ENCODE peak calls at places on chromosome 6, in seven cellular contexts. One of them, this sample, is unnamed.

GRCh38 chr6:30044630-30045029 is 16.4 kb upstream of the POLR1H start:
- DNase-seq in NCI-H1694 treated with DMSO at 0.1 percent for 48 hours: no peak
- DNase-seq in testis: no peak
- DNase-seq in Daoy: peak
- DNase-seq in neural progenitor cell: no peak
- DNase-seq in GM13977: no peak
- DNase-seq in stimulated activated naive CD4-positive, alpha-beta T cell: no peak
- DNase-seq in this sample: no peak

GRCh38 chr6:152552616-152553209 is 84.4 kb downstream of the SYNE1 start:
- DNase-seq in Daoy: peak
- DNase-seq in stimulated activated naive CD4-positive, alpha-beta T cell: no peak
- DNase-seq in testis: peak
- DNase-seq in neural progenitor cell: peak
- DNase-seq in NCI-H1694 treated with DMSO at 0.1 percent for 48 hours: peak
- DNase-seq in GM13977: peak
- DNase-seq in this sample: peak

GRCh38 chr6:395432-396125 is 4.0 kb downstream of the IRF4 start:
- DNase-seq in GM13977: no peak
- DNase-seq in testis: no peak
- DNase-seq in stimulated activated naive CD4-positive, alpha-beta T cell: no peak
- DNase-seq in NCI-H1694 treated with DMSO at 0.1 percent for 48 hours: no peak
- DNase-seq in neural progenitor cell: no peak
- DNase-seq in Daoy: no peak
- DNase-seq in this sample: no peak

GRCh38 chr6:79630883-79631799 is at the start of gene SH3BGRL2:
- DNase-seq in stimulated activated naive CD4-positive, alpha-beta T cell: no peak
- DNase-seq in GM13977: peak
- DNase-seq in NCI-H1694 treated with DMSO at 0.1 percent for 48 hours: peak
- DNase-seq in Daoy: peak
- DNase-seq in neural progenitor cell: peak
- DNase-seq in testis: peak
- DNase-seq in this sample: no peak

GRCh38 chr6:37365791-37366190 is 12.0 kb downstream of the RNF8 start:
- DNase-seq in stimulated activated naive CD4-positive, alpha-beta T cell: no peak
- DNase-seq in neural progenitor cell: no peak
- DNase-seq in Daoy: no peak
- DNase-seq in testis: no peak
- DNase-seq in GM13977: no peak
- DNase-seq in NCI-H1694 treated with DMSO at 0.1 percent for 48 hours: peak
- DNase-seq in this sample: peak

GRCh38 chr6:100203391-100203790 is 209.4 kb upstream of the MCHR2 start:
- DNase-seq in NCI-H1694 treated with DMSO at 0.1 percent for 48 hours: no peak
- DNase-seq in testis: no peak
- DNase-seq in neural progenitor cell: no peak
- DNase-seq in Daoy: peak
- DNase-seq in GM13977: no peak
- DNase-seq in stimulated activated naive CD4-positive, alpha-beta T cell: no peak
- DNase-seq in this sample: no peak

GRCh38 chr6:128417698-128418097 is 102.7 kb downstream of the PTPRK start:
- DNase-seq in testis: no peak
- DNase-seq in Daoy: peak
- DNase-seq in NCI-H1694 treated with DMSO at 0.1 percent for 48 hours: no peak
- DNase-seq in stimulated activated naive CD4-positive, alpha-beta T cell: no peak
- DNase-seq in neural progenitor cell: no peak
- DNase-seq in GM13977: no peak
- DNase-seq in this sample: no peak

GRCh38 chr6:16200231-16200941 is 38.0 kb upstream of the GMPR start:
- DNase-seq in neural progenitor cell: no peak
- DNase-seq in Daoy: no peak
- DNase-seq in GM13977: no peak
- DNase-seq in testis: peak
- DNase-seq in stimulated activated naive CD4-positive, alpha-beta T cell: no peak
- DNase-seq in NCI-H1694 treated with DMSO at 0.1 percent for 48 hours: peak
- DNase-seq in this sample: peak

GRCh38 chr6:19433101-19433500 is 404.1 kb upstream of the ID4 start:
- DNase-seq in GM13977: no peak
- DNase-seq in testis: peak
- DNase-seq in NCI-H1694 treated with DMSO at 0.1 percent for 48 hours: no peak
- DNase-seq in Daoy: no peak
- DNase-seq in stimulated activated naive CD4-positive, alpha-beta T cell: no peak
- DNase-seq in neural progenitor cell: no peak
- DNase-seq in this sample: peak

GRCh38 chr6:1862411-1862810 is 252.7 kb downstream of the FOXC1 start:
- DNase-seq in testis: no peak
- DNase-seq in stimulated activated naive CD4-positive, alpha-beta T cell: no peak
- DNase-seq in GM13977: no peak
- DNase-seq in Daoy: no peak
- DNase-seq in NCI-H1694 treated with DMSO at 0.1 percent for 48 hours: no peak
- DNase-seq in neural progenitor cell: no peak
- DNase-seq in this sample: no peak